ENCODE peak calls at places on chromosomes 7 and 10, in six cellular contexts. N, Q, C, P, T and X are unnamed samples.

GRCh38 chr10:127999291-127999690 is 92.4 kb downstream of the PTPRE start:
- DNase-seq in Q (no peak), T (no peak), C (no peak), P (no peak), N (no peak), X (no peak)

GRCh38 chr7:127882313-127882920 is 148.8 kb downstream of the LRRC4 start:
- DNase-seq in C (no peak), T (no peak), N (no peak), Q (no peak), P (no peak), X (no peak)

GRCh38 chr10:97468162-97468561 is 22.2 kb downstream of the ZDHHC16 start:
- DNase-seq in P (no peak), N (no peak), C (peak), T (no peak), Q (no peak), X (no peak)

GRCh38 chr7:50837965-50838364 is 55.3 kb upstream of the GRB10 start:
- DNase-seq in C (no peak), T (no peak), N (no peak), P (peak), Q (no peak), X (no peak)

GRCh38 chr7:123624527-123625183 is 23.0 kb downstream of the ASB15 start:
- DNase-seq in N (peak), C (peak), Q (peak), T (peak), P (peak), X (peak)

GRCh38 chr7:157035302-157035701 is 24.8 kb upstream of the MNX1 start:
- DNase-seq in P (no peak), C (no peak), T (no peak), Q (no peak), N (no peak), X (no peak)

GRCh38 chr7:54788664-54789063 is 29.7 kb upstream of the SEC61G start:
- DNase-seq in N (no peak), P (peak), T (no peak), C (peak), Q (peak), X (peak)

GRCh38 chr10:125161570-125162139 is 1.3 kb upstream of the CTBP2 start:
- DNase-seq in N (no peak), T (no peak), Q (peak), P (no peak), C (no peak), X (no peak)

GRCh38 chr7:97149843-97150242 is 32.3 kb downstream of the SDHAF3 start:
- DNase-seq in N (no peak), P (no peak), C (no peak), Q (no peak), T (no peak), X (no peak)

GRCh38 chr7:50562126-50562525 is 3.1 kb downstream of the DDC start:
- DNase-seq in C (no peak), Q (no peak), N (no peak), T (no peak), P (no peak), X (no peak)

GRCh38 chr10:71715026-71715425 is 4.6 kb downstream of the C10orf105 start:
- DNase-seq in P (no peak), T (no peak), N (no peak), Q (no peak), C (no peak), X (no peak)

GRCh38 chr7:156308976-156309620 is 331.5 kb upstream of the RNF32 start:
- DNase-seq in T (no peak), P (no peak), N (no peak), C (no peak), Q (no peak), X (no peak)

GRCh38 chr10:16933799-16934198 is 116.6 kb upstream of the RSU1 start:
- DNase-seq in N (no peak), C (no peak), P (no peak), Q (no peak), T (no peak), X (no peak)

GRCh38 chr10:87976101-87976743 is 112.8 kb downstream of the PTEN start:
- DNase-seq in Q (no peak), T (no peak), P (no peak), N (no peak), C (no peak), X (no peak)

GRCh38 chr10:128050937-128051336 is 75.3 kb downstream of the MKI67 start:
- DNase-seq in T (no peak), C (no peak), N (no peak), Q (no peak), P (no peak), X (no peak)

GRCh38 chr10:6204063-6204340 is 1.3 kb downstream of the PFKFB3 start:
- DNase-seq in P (no peak), N (peak), Q (peak), T (no peak), C (no peak), X (no peak)

GRCh38 chr7:30412810-30413504 is 65.6 kb downstream of the NOD1 start:
- DNase-seq in T (no peak), N (peak), Q (peak), C (peak), P (peak), X (no peak)

GRCh38 chr7:42691030-42691639 is 220.7 kb downstream of the C7orf25 start:
- DNase-seq in N (peak), T (no peak), Q (peak), P (peak), C (no peak), X (no peak)

GRCh38 chr7:36153571-36154097 is 580 bp downstream of the EEPD1 start:
- DNase-seq in P (no peak), N (peak), Q (no peak), T (no peak), C (no peak), X (no peak)

GRCh38 chr7:142111509-142111908 is at the start of gene MGAM2:
- DNase-seq in C (no peak), P (no peak), T (no peak), Q (no peak), N (no peak), X (no peak)

GRCh38 chr7:157568785-157569584 is 232.2 kb downstream of the DNAJB6 start:
- DNase-seq in N (peak), T (peak), P (peak), C (no peak), Q (peak), X (peak)

GRCh38 chr7:35716038-35716803 is 21.3 kb upstream of the HERPUD2 start:
- DNase-seq in N (no peak), P (no peak), T (no peak), C (no peak), Q (peak), X (no peak)

GRCh38 chr7:151243411-151244155 is 4.9 kb downstream of the SMARCD3 start:
- DNase-seq in T (no peak), C (no peak), Q (no peak), N (peak), P (no peak), X (peak)

GRCh38 chr10:63717089-63717715 is 196.0 kb downstream of the REEP3 start:
- DNase-seq in C (no peak), Q (no peak), N (no peak), P (no peak), T (no peak), X (no peak)

GRCh38 chr7:156999611-157000046 is 10.8 kb downstream of the MNX1 start:
- DNase-seq in Q (peak), T (no peak), P (no peak), C (no peak), N (peak), X (no peak)

GRCh38 chr10:29970576-29970975 is 88.8 kb downstream of the JCAD start:
- DNase-seq in C (no peak), Q (no peak), N (no peak), P (no peak), T (no peak), X (no peak)

GRCh38 chr7:50347693-50348092 is 43.2 kb downstream of the IKZF1 start:
- DNase-seq in T (no peak), Q (no peak), N (no peak), C (no peak), P (no peak), X (no peak)

DNA sequence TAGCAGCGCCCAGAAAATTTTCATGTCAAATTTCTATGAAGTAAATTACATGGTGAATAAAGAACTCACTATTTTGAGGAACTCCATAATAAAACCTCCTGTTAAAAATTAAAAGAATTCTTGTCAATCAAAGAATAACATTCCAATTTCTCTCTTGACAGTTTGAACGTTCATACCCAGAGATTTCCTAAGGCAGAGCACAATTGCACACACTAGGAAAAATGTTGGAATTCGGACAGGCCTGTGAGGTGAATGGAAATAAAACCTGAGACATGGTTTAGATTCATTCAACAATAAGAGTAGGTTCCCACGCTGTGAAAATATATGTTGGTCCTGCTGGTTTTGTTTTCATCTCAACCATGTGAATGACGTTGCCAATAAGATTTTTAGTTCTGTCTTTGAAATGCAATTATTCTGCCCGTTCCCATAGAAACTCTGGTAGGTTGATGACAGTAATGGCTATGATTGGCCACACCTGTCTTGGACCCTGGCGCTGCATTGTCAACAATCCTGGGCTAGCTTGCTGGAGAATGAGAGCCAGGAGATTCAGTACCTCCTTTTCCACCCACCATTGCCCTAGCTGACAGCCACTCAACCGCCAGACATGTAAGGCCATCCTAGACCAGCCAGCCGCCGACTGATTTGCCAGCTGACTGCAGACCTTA is 43.3 kb upstream of the RAPGEF5 start:
- DNase-seq in N (no peak), C (no peak), Q (no peak), T (no peak), P (no peak), X (no peak)
- TF ChIP-seq TAF1 in N (no peak), C (no peak), Q (no peak), T (no peak), P (no peak), X (no peak)

GRCh38 chr10:75660833-75661232 is 229.4 kb downstream of the LRMDA start:
- DNase-seq in C (no peak), P (no peak), T (no peak), Q (peak), N (no peak), X (no peak)

GRCh38 chr10:75658915-75659314 is 227.5 kb downstream of the LRMDA start:
- DNase-seq in T (no peak), Q (no peak), C (no peak), N (no peak), P (no peak), X (no peak)

GRCh38 chr10:75663947-75664664 is 232.7 kb downstream of the LRMDA start:
- DNase-seq in C (no peak), T (no peak), Q (no peak), P (no peak), N (no peak), X (no peak)

GRCh38 chr10:75664968-75665367 is 233.5 kb downstream of the LRMDA start:
- DNase-seq in N (no peak), P (no peak), C (no peak), Q (no peak), T (no peak), X (no peak)

DNA sequence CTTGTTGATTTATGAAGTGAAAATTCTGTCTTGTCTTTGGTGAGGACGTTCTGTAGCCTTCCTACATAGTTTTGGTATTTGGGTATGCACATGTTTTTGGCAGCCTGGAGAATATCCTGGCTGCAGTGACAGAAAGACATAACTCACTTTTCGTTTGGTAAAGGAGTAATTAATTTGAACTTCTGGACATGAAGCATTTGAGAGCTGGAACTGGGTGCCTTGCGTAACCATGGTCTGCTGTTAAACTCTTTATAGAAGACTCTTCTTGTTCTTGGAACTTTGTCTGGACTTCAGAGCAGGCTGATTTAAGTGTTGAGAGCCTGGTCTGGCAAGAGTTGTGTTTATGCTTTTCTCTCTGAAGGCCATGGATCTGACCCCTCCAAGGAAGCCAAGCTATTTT is 231.3 kb downstream of the LRMDA start:
- DNase-seq in P (no peak), N (no peak), C (no peak), T (no peak), Q (no peak), X (no peak)
- TF ChIP-seq TAF1 in P (no peak), N (no peak), C (no peak), T (no peak), Q (no peak), X (no peak)

GRCh38 chr10:11018830-11019692 is 1.4 kb downstream of the CELF2 start:
- DNase-seq in N (no peak), T (no peak), P (no peak), Q (no peak), C (no peak), X (no peak)
- TF ChIP-seq TAF1 in N (no peak), T (no peak), P (no peak), Q (no peak), C (no peak), X (no peak)

GRCh38 chr10:79144341-79145173 is 75.8 kb downstream of the ZMIZ1 start:
- DNase-seq in Q (no peak), N (no peak), T (no peak), P (no peak), C (no peak), X (no peak)

GRCh38 chr10:79145174-79145483 is 76.4 kb downstream of the ZMIZ1 start:
- DNase-seq in Q (no peak), N (no peak), C (no peak), P (no peak), T (no peak), X (no peak)

GRCh38 chr10:79147306-79147705 is 78.5 kb downstream of the ZMIZ1 start:
- DNase-seq in C (no peak), P (no peak), T (no peak), Q (no peak), N (no peak), X (no peak)

GRCh38 chr10:79146611-79147130 is 77.9 kb downstream of the ZMIZ1 start:
- DNase-seq in P (no peak), T (no peak), Q (no peak), C (no peak), N (no peak), X (no peak)

DNA sequence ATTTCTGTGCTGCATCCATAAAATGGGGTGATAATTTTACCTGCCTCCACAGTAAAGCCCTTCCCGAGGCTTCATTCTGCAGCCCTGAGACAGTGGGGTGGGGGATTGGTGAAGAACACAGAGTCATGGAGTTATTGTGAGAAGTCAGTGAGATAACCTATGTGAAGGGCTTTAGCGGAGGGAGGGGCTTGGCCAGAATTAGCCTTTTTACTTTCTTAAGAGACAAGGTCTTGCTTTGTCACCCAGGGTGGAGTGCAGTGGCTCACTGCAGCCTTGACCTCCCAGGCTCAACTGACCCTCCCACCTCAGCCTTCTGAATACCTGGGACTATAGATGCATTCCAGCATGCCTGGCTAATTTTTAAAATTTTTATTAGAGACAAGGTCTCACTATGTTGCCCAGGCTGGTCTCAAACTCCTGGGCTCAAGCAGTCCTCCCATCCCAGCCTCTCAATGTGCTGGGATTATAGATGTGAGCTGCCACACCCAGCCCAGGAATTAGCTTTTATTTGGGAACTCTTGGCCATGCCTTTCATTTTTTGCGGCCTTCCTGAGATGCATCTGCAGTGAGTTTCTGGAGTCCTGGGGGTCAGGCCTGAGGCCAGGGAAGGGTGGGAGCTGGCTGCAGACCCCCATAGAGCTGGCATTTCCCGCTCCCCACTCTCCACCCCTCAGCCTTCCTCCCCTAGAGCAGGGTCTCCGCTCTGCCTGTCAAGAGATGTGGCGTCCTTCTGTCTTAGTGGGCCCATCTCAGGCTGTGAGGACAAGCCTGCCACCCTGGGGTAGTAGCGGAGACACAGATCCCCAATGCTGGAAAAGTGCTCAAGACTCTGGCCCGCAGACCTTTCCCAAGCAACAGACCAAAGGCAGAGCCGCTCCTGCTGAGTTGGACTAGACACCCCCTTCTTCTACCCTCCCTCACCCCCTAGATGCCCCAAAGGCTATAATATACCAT is 77.0 kb downstream of the ZMIZ1 start:
- DNase-seq in T (no peak), P (no peak), Q (no peak), N (no peak), C (no peak), X (no peak)
- TF ChIP-seq TAF1 in T (no peak), P (no peak), Q (no peak), N (no peak), C (no peak), X (no peak)

DNA sequence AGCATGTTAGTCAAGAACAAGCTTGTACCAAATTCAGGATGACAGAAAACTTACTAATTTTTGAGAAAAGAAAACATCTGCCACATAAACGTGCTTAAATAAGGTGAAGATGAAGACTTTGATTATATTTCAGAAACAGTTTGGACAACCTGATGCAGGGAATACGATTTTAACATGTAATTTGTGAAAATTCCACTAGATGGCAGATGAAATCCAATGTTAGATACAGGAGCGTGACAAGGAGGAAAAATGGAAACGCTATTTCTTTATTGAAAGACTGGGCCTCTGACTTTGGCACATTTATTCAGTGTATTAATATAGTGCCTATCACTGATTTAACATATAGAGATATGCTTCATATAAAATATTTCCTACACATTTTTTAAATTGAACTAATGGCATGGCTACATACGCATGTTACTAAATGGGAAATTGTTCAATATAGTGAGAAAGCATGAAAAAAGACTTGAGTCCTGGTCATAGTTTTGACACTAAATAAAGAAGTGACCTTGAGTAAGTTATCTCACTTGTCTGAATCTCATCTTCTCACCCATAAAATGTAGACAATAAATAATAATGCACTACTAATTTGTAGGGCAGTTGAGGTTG is 60.7 kb downstream of the CD36 start:
- DNase-seq in Q (peak), N (no peak), C (no peak), T (no peak), P (peak), X (no peak)
- TF ChIP-seq TAF1 in Q (no peak), N (no peak), C (no peak), T (no peak), P (no peak), X (no peak)

GRCh38 chr10:80410578-80411145 is 2.3 kb downstream of the PRXL2A start:
- DNase-seq in N (no peak), C (no peak), Q (no peak), T (no peak), P (no peak), X (no peak)
- TF ChIP-seq TAF1 in N (no peak), C (no peak), Q (no peak), T (no peak), P (no peak), X (no peak)

GRCh38 chr10:69010151-69010640 is 21.6 kb downstream of the KIFBP start:
- DNase-seq in Q (no peak), T (no peak), P (no peak), C (no peak), N (no peak), X (no peak)
- TF ChIP-seq TAF1 in Q (no peak), T (no peak), P (no peak), C (no peak), N (no peak), X (no peak)

DNA sequence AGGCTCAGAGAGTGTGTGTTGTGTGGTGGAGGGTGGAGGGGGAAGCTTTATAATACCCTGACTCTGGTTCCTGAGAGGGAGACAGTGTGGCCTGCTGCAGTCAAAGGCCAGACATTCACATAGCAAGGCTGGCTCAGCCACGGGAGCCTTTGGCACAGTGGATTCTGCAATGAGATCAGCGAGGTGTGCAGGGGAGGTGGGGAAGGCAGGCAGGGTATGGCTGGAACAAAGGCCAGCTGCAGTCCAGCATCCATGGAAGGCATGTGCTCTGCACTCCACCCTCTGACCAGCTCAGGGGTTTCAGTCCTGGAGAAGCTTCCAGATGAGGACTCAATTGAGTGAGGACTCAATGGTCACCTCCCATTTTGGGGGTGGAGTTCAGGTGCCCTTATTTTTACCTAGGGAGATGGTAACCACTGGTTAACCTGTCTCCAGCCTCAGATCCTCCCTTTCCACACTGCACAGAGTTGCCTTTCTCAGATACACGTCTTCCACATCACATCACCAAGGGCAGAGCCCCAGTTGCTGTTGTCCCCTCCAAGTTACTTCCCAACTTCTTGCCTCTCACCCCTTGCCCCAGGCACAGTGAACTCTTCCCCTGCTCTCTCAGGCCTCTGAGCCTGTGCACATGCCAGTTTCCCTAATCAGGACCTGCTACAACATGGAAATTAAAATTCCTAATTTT is 504.9 kb downstream of the GRID1 start:
- DNase-seq in Q (no peak), T (no peak), N (no peak), P (no peak), C (no peak), X (no peak)
- TF ChIP-seq TAF1 in Q (no peak), T (no peak), N (no peak), P (no peak), C (no peak), X (no peak)

GRCh38 chr10:35752469-35753450 is 110.7 kb upstream of the FZD8 start:
- DNase-seq in Q (no peak), C (no peak), T (no peak), N (no peak), P (no peak), X (no peak)
- TF ChIP-seq TAF1 in Q (no peak), C (no peak), T (no peak), N (no peak), P (no peak), X (no peak)

GRCh38 chr10:77311186-77311585 is 326.4 kb downstream of the KCNMA1 start:
- DNase-seq in N (no peak), Q (no peak), T (no peak), C (no peak), P (no peak), X (no peak)
- TF ChIP-seq TAF1 in N (no peak), Q (no peak), T (no peak), C (no peak), P (no peak), X (no peak)